ENCODE peak calls at places on chromosomes 4 and X, in ten cellular contexts. P is endothelial cell; L is activated T-cell treated with anti-CD3 and anti-CD28 coated beads, Interleukin-2, amount 50 U/mL, for 4 hours; G is left cardiac atrium; M is fibroblast of pulmonary artery; C is tibial artery; K is CD8-positive, alpha-beta T cell; Q is GM23248; N is left lung; D is psoas muscle. R is an unnamed sample.

GRCh38 chr4:77193511-77194236 is 36.7 kb downstream of the CCNG2 start:
- DNase-seq in P (no peak), L (peak), G (peak), M (no peak), C (peak), K (peak), Q (no peak), N (peak), D (peak), R (no peak)

GRCh38 chr4:140223056-140223810 is 69.2 kb upstream of the MAML3 start:
- DNase-seq in P (no peak), L (no peak), G (no peak), M (peak), C (no peak), K (no peak), Q (peak), N (no peak), D (no peak), R (no peak)

GRCh38 chr4:121685257-121685656 is 11.5 kb downstream of the ANXA5 start:
- DNase-seq in P (no peak), L (no peak), G (no peak), M (peak), C (no peak), K (no peak), Q (no peak), N (no peak), D (no peak), R (no peak)

GRCh38 chrX:3286196-3286920 is 60.1 kb downstream of the MXRA5 start:
- DNase-seq in P (no peak), L (no peak), G (no peak), M (peak), C (no peak), K (no peak), Q (peak), N (no peak), D (no peak), R (peak)

GRCh38 chr4:7048642-7049041 is 5.5 kb downstream of the TADA2B start:
- DNase-seq in P (no peak), L (no peak), G (no peak), M (no peak), C (no peak), K (no peak), Q (no peak), N (no peak), D (no peak), R (no peak)

GRCh38 chr4:156983366-156983765 is 11.8 kb upstream of the PDGFC start:
- DNase-seq in P (no peak), L (no peak), G (no peak), M (peak), C (no peak), K (no peak), Q (peak), N (no peak), D (no peak), R (no peak)

GRCh38 chr4:94032754-94033153 is 174.9 kb upstream of the SMARCAD1 start:
- DNase-seq in P (no peak), L (no peak), G (no peak), M (no peak), C (no peak), K (no peak), Q (peak), N (no peak), D (no peak), R (no peak)

GRCh38 chr4:29708473-29708872 is 1011.7 kb upstream of the PCDH7 start:
- DNase-seq in P (no peak), L (no peak), G (no peak), M (peak), C (no peak), K (no peak), Q (no peak), N (no peak), D (no peak), R (no peak)

GRCh38 chr4:173246719-173247118 is 78.1 kb downstream of the GALNT7 start:
- DNase-seq in P (no peak), L (no peak), G (no peak), M (no peak), C (no peak), K (no peak), Q (no peak), N (no peak), D (no peak), R (no peak)

GRCh38 chr4:108114503-108114902 is 54.2 kb downstream of the LEF1 start:
- DNase-seq in P (no peak), L (no peak), G (no peak), M (no peak), C (no peak), K (no peak), Q (no peak), N (no peak), D (no peak), R (no peak)

GRCh38 chr4:174252412-174252811 is 31.1 kb downstream of the FBXO8 start:
- DNase-seq in P (no peak), L (no peak), G (no peak), M (no peak), C (no peak), K (no peak), Q (no peak), N (no peak), D (no peak), R (no peak)

GRCh38 chr4:1879491-1879890 is 8.3 kb downstream of the NSD2 start:
- DNase-seq in P (no peak), L (no peak), G (no peak), M (no peak), C (no peak), K (no peak), Q (peak), N (no peak), D (no peak), R (no peak)

GRCh38 chr4:137536789-137537561 is 4.7 kb upstream of the PCDH18 start:
- DNase-seq in P (no peak), L (no peak), G (no peak), M (no peak), C (no peak), K (no peak), Q (no peak), N (no peak), D (no peak), R (no peak)

GRCh38 chr4:87219648-87220093 is 747 bp downstream of the KLHL8 start:
- DNase-seq in P (no peak), L (peak), G (peak), M (peak), C (no peak), K (peak), Q (peak), N (peak), D (peak), R (peak)

GRCh38 chrX:11408783-11409182 is 115.6 kb downstream of the AMELX start:
- DNase-seq in P (no peak), L (no peak), G (no peak), M (no peak), C (no peak), K (no peak), Q (no peak), N (no peak), D (no peak), R (no peak)

GRCh38 chrX:110182362-110182761 is 135.5 kb downstream of the AMMECR1 start:
- DNase-seq in P (no peak), L (no peak), G (no peak), M (no peak), C (no peak), K (no peak), Q (peak), N (no peak), D (no peak), R (no peak)

R was measured in HFF-Myc.